ENCODE peak calls at places on chromosomes 16 and 17, in six cellular contexts. H, J, O, Y, V and S are unnamed samples.

GRCh38 chr16:49998991-49999390 is 26.0 kb upstream of the CNEP1R1 start:
- DNase-seq in V (peak), O (no peak), Y (no peak), J (no peak), H (no peak), S (no peak)

GRCh38 chr17:62869885-62870580 is 61.9 kb upstream of the MARCHF10 start:
- DNase-seq in O (peak), H (peak), J (peak), Y (peak), V (peak), S (peak)

GRCh38 chr16:86044241-86044671 is 145.3 kb downstream of the IRF8 start:
- DNase-seq in O (peak), V (peak), Y (peak), J (peak), H (peak), S (peak)

GRCh38 chr16:30839523-30840227 is 52.7 kb upstream of the ZNF629 start:
- DNase-seq in Y (no peak), J (no peak), V (peak), O (no peak), H (no peak), S (no peak)

GRCh38 chr16:50711862-50712567 is 18.6 kb downstream of the NOD2 start:
- DNase-seq in Y (no peak), V (no peak), H (no peak), O (no peak), J (no peak), S (no peak)

GRCh38 chr16:89412811-89413210 is 77.5 kb downstream of the ANKRD11 start:
- DNase-seq in Y (peak), O (no peak), V (no peak), J (no peak), H (no peak), S (peak)

GRCh38 chr16:21526923-21527807 is 72.2 kb upstream of the METTL9 start:
- DNase-seq in V (no peak), Y (no peak), J (no peak), O (no peak), H (no peak), S (no peak)

GRCh38 chr16:25110392-25110947 is 1.1 kb upstream of the LCMT1 start:
- DNase-seq in Y (peak), V (no peak), H (no peak), J (no peak), O (no peak), S (no peak)

GRCh38 chr17:45221081-45221996 is at the start of gene FMNL1:
- DNase-seq in J (no peak), Y (no peak), O (peak), V (no peak), H (no peak), S (no peak)

GRCh38 chr16:11049396-11050059 is 105.2 kb downstream of the CLEC16A start:
- DNase-seq in J (no peak), O (no peak), V (peak), Y (no peak), H (peak), S (no peak)

GRCh38 chr16:11045846-11046245 is 101.5 kb downstream of the CLEC16A start:
- DNase-seq in O (no peak), Y (peak), H (no peak), V (no peak), J (peak), S (no peak)

GRCh38 chr16:11050536-11050935 is 106.2 kb downstream of the CLEC16A start:
- DNase-seq in J (no peak), O (no peak), H (no peak), V (no peak), Y (no peak), S (no peak)

GRCh38 chr16:11047057-11047456 is 102.7 kb downstream of the CLEC16A start:
- DNase-seq in Y (peak), H (no peak), V (no peak), J (peak), O (no peak), S (no peak)

DNA sequence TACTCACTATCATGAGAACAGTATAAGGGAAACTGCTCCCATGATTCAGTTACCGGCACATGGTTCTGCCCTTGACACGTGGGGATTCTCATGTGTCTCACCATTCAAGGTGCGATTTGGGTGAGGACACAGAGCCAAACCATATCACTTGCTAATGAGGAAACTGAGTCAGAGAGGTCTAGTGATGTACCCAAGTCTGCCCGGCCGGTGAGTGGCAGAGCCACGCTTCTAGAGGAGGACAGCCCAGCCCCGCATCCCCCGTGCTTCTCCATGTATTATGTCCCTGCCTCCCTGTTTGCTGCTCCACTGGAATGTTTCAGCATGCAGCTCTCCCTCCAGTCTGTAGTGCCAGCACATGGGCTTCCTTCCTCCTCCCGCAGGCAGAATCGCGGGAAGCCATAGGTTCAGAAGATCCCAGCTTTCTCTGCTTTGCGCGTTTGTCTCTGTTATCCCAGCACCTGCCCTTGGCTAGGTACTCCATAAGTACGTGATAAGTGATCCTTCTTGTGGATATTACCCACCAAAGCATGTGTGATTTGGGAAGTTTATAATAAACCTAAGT is 103.7 kb downstream of the CLEC16A start:
- DNase-seq in H (no peak), V (no peak), O (no peak), J (no peak), Y (peak), S (no peak)
- H3K4ac ChIP-seq in H (no peak), V (no peak), O (no peak), J (peak), Y (peak), S (no peak)

DNA sequence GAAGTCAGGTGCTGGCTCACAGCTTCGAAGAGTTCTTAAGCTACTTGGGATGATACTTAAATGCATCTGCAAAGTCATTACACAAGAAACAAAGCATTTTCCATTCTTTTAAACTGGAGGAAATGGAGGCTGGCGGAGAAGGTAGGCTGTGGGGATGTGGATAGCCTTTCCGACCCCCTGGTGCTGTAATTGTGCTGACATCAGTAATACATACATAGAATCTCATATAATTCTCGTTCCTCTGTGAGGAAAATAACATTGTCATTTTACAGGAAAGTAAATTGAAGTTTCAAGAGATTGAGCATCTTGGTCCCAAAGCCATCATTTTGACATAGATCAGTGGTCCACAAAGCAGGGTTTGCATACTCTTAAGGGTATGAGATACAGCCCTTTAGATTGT is 39.5 kb downstream of the UTP18 start:
- DNase-seq in Y (no peak), H (no peak), V (no peak), O (no peak), J (no peak), S (no peak)
- H4K91ac ChIP-seq in Y (no peak), H (no peak), V (no peak), O (no peak), J (no peak), S (no peak)

GRCh38 chr17:40122466-40122943 is 734 bp downstream of the MSL1 start:
- DNase-seq in H (peak), J (peak), V (peak), Y (peak), O (peak), S (no peak)
- H3K4ac ChIP-seq in H (no peak), J (peak), V (peak), Y (peak), O (no peak), S (peak)

GRCh38 chr16:2175454-2175853 is 19.9 kb downstream of the TRAF7 start:
- DNase-seq in O (no peak), Y (no peak), H (no peak), V (no peak), J (no peak), S (no peak)
- H4K91ac ChIP-seq in O (no peak), Y (no peak), H (no peak), V (no peak), J (no peak), S (no peak)

GRCh38 chr16:1784977-1785845 is 2.5 kb downstream of the NUBP2 start:
- DNase-seq in O (no peak), H (peak), J (no peak), V (no peak), Y (no peak), S (no peak)

GRCh38 chr16:1781254-1781653 is 1.1 kb downstream of the SPSB3 start:
- DNase-seq in O (no peak), H (no peak), Y (no peak), J (no peak), V (no peak), S (no peak)

GRCh38 chr16:1780677-1781072 is 1.7 kb downstream of the SPSB3 start:
- DNase-seq in H (no peak), O (no peak), J (no peak), V (peak), Y (no peak), S (no peak)

GRCh38 chr16:1781758-1782407 is 488 bp downstream of the SPSB3 start:
- DNase-seq in J (peak), V (peak), O (peak), Y (peak), H (no peak), S (peak)

DNA sequence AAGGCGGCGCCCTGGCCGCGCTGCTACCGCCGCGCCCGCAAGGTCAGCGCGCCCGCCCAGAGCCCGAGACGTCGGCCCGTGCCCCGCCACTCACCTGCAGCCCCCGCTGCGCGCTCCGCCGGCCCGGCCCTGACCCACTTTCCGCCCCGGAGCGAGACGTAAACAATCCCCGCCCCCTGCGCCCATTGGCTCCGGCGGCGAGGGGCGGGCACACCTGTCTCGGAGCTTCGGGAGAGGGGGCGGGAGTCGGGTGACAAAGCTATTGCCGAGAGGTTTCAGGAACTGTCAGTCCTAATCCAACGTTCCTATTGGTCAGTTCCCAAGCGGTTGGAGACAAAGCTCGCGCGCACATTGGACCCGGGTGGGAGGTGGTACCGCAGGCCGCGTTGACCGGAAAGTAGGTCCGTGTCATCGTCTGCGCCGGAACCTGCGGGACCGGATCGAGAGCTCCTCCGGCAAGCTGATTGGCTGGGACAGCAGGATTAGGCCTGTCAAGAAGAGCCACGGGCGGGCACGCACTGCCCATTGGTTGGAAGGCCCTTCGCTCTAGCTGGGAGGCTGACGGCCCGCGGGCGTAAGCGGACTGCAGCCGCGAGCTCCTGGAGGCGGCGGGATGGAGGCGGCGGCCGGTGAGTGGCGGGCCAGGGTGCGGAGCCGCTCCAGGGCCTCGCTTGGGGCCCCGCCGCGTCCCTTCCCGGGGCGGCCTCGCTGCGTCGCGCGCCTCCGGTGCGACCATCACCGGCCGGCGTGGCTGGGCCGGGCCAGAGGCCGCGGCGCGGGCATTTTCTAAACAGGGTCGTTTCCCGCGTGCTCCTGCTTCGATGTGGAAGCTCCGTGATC is at the start of the genes NUBP2 and SPSB3:
- DNase-seq in V (peak), Y (peak), J (peak), H (peak), O (peak), S (peak)
- H3K4ac ChIP-seq in V (peak), Y (peak), J (peak), H (no peak), O (no peak), S (peak)

DNA sequence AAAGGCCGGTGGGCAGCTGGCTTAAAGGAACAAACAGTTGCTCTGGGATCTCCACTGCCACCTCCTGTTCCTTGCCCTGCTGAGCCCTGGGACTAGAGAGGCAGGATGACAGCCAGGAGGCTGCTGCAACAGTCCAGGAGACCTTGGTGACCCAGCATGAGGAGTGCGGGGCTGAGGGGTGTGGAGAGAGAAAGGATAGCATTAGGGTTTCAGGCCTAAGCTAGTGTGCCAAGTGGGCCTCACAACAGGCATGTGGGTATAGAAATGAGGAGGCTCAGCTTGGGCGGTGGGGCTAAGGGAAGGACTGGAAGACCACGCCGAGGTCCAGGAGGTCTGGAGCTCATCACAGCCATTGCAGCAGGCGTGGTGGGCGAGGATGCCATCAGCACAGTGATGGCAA is 39.8 kb downstream of the SDK2 start:
- DNase-seq in H (no peak), J (no peak), O (no peak), V (no peak), Y (no peak), S (no peak)
- H4K91ac ChIP-seq in H (no peak), J (no peak), O (no peak), V (no peak), Y (no peak), S (no peak)

GRCh38 chr17:78129385-78130079 is 977 bp upstream of the TMC6 start:
- DNase-seq in V (no peak), O (no peak), Y (no peak), H (no peak), J (no peak), S (no peak)
- H3K4ac ChIP-seq in V (no peak), O (no peak), Y (peak), H (no peak), J (no peak), S (no peak)